ENCODE peak calls at places on chromosomes 5 and 9, in eight cellular contexts. R, K, O, M, B, V, G and Q are unnamed samples.

GRCh38 chr5:66666778-66667177 is 70.6 kb downstream of the MAST4 start:
- DNase-seq in O (no peak), V (no peak), M (no peak), G (no peak), K (no peak), B (no peak), R (peak; percentile 14), Q (no peak)

GRCh38 chr5:387491-388265 is 55.3 kb upstream of the EXOC3 start:
- DNase-seq in K (no peak), G (no peak), B (no peak), M (no peak), R (no peak), V (no peak), O (no peak), Q (no peak)

GRCh38 chr9:19901586-19901985 is 112.7 kb upstream of the SLC24A2 start:
- DNase-seq in R (no peak), G (no peak), O (no peak), V (no peak), B (no peak), K (no peak), M (no peak), Q (no peak)

GRCh38 chr9:69178583-69179011 is 4.5 kb downstream of the TJP2 start:
- DNase-seq in O (peak; percentile 89), K (no peak), M (no peak), V (peak; percentile 45), R (no peak), B (no peak), G (no peak), Q (no peak)

GRCh38 chr5:16588434-16589214 is 28.2 kb downstream of the RETREG1 start:
- DNase-seq in B (no peak), G (no peak), K (no peak), V (no peak), M (no peak), R (peak; percentile 35), O (peak; percentile 69), Q (no peak)

GRCh38 chr5:50794812-50795211 is 128.4 kb downstream of the PARP8 start:
- DNase-seq in G (no peak), O (no peak), M (no peak), R (peak; percentile 22), B (no peak), K (no peak), V (no peak), Q (no peak)

GRCh38 chr9:96376926-96377874 is 6.3 kb downstream of the SLC35D2 start:
- DNase-seq in O (peak; percentile 69), B (no peak), G (no peak), K (no peak), M (no peak), V (no peak), R (peak; percentile 39), Q (peak; percentile 44)

GRCh38 chr5:169116961-169117461 is 183.9 kb downstream of the SLIT3 start:
- DNase-seq in B (no peak), O (peak; percentile 6), V (no peak), M (no peak), K (peak; percentile 49), G (no peak), R (no peak), Q (peak; percentile 40)

GRCh38 chr5:64818245-64818644 is 49.5 kb downstream of the CWC27 start:
- DNase-seq in K (no peak), V (no peak), G (no peak), M (no peak), O (peak; percentile 65), R (no peak), B (no peak), Q (no peak)

GRCh38 chr9:129602598-129603415 is 18.1 kb downstream of the C9orf50 start:
- DNase-seq in O (no peak), B (no peak), M (no peak), V (no peak), K (no peak), R (no peak), G (no peak), Q (no peak)

GRCh38 chr5:40404613-40405012 is 275.1 kb upstream of the PTGER4 start:
- DNase-seq in K (no peak), V (no peak), O (no peak), R (no peak), B (no peak), M (peak; percentile 56), G (no peak), Q (no peak)

GRCh38 chr5:81825237-81825636 is 74.3 kb upstream of the SSBP2 start:
- DNase-seq in R (peak; percentile 16), B (no peak), V (no peak), K (no peak), O (peak; percentile 64), M (no peak), G (no peak), Q (peak; percentile 93)

GRCh38 chr9:137129089-137129455 is 9.9 kb upstream of the GRIN1 start:
- DNase-seq in G (peak; percentile 50), B (no peak), K (peak; percentile 46), M (no peak), V (no peak), R (no peak), O (no peak), Q (peak; percentile 63)

GRCh38 chr5:92424785-92425426 is 1041.8 kb upstream of the ARRDC3 start:
- DNase-seq in M (no peak), B (no peak), V (no peak), O (peak; percentile 60), K (no peak), G (no peak), R (no peak), Q (no peak)

GRCh38 chr5:81420039-81420667 is 26.2 kb upstream of the ACOT12 start:
- DNase-seq in O (peak; percentile 89), K (no peak), B (no peak), V (peak; percentile 74), G (no peak), R (no peak), M (no peak), Q (peak; percentile 96)

GRCh38 chr9:98333703-98334582 is 78.5 kb upstream of the TBC1D2 start:
- DNase-seq in V (peak; percentile 66), R (no peak), M (no peak), G (no peak), B (no peak), K (no peak), O (peak; percentile 47), Q (peak; percentile 86)

GRCh38 chr5:14407746-14408175 is 173.8 kb upstream of the OTULINL start:
- DNase-seq in B (no peak), K (no peak), V (no peak), G (no peak), R (no peak), O (no peak), M (no peak), Q (peak; percentile 80)

GRCh38 chr5:174714751-174715150 is 9.6 kb upstream of the MSX2 start:
- DNase-seq in M (no peak), R (no peak), B (no peak), V (no peak), K (no peak), G (no peak), O (no peak), Q (no peak)

GRCh38 chr5:16461026-16461425 is 4.6 kb downstream of the ZNF622 start:
- DNase-seq in O (no peak), V (no peak), K (no peak), M (no peak), G (no peak), R (no peak), B (no peak), Q (peak; percentile 48)

DNA sequence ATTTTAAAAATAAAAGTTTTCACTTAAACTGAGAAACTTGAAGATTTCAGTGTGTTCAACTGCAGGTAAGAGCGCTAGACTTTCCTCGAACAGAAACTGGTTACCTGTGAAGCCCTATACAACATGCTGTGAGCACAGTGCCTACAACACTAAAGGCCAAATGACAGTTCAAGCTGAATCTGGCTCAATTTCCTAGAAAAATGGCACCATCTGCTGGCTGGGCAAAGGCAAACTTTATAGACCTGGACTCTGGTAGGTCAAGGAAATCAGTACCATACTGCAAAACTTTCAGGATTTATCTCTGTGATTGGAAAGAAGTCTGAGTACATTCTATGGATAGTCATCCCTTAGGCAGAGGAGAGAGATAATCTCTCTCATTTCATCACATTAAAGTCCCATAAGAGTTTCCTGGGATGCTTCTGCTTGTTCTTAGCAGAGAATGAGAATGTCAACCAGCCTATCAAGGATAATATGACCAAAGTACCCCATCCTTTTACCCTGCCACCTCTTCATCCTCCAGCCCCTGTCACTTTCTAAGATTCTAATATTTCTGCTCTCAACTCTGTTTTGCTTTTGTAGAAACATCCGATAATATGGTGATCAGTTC is 31.8 kb upstream of the FOXB2 start:
- DNase-seq in V (peak; percentile 48), G (no peak), K (peak; percentile 74), M (peak; percentile 57), B (peak; percentile 22), O (peak; percentile 69), R (peak; percentile 42), Q (peak; percentile 65)
- H3K9me3 ChIP-seq in V (no peaks in the 10 kb centered on the region), G (no peaks in the 10 kb centered on the region), K (no peaks in the 10 kb centered on the region), M (no peaks in the 10 kb centered on the region), B (no peaks in the 10 kb centered on the region), O (no peaks in the 10 kb centered on the region), R (no peaks in the 10 kb centered on the region), Q (no peaks in the 10 kb centered on the region)

GRCh38 chr5:155010881-155011280 is 2.7 kb upstream of the KIF4B start:
- DNase-seq in V (no peak), M (no peak), G (no peak), B (no peak), O (no peak), K (no peak), R (no peak), Q (no peak)

GRCh38 chr5:155013526-155013925 is at the start of gene KIF4B:
- DNase-seq in B (no peak), O (no peak), R (no peak), K (no peak), G (no peak), M (no peak), V (no peak), Q (no peak)

GRCh38 chr5:155004138-155004744 is 9.3 kb upstream of the KIF4B start:
- DNase-seq in G (no peak), R (peak; percentile 34), K (peak; percentile 64), O (peak; percentile 56), B (peak; percentile 5), M (peak; percentile 17), V (peak; percentile 31), Q (peak; percentile 38)

GRCh38 chr5:155008669-155009068 is 4.9 kb upstream of the KIF4B start:
- DNase-seq in B (no peak), G (no peak), K (no peak), M (no peak), R (no peak), V (peak; percentile 12), O (peak; percentile 7), Q (peak; percentile 30)
- TF ChIP-seq EZH2phosphoT487 in B (no peak), G (no peak), K (no peak), M (no peak), R (no peak), V (no peak), O (no peak), Q (no peak)

GRCh38 chr5:36891266-36891665 is 14.7 kb downstream of the NIPBL start:
- DNase-seq in K (no peak), O (no peak), M (no peak), G (no peak), B (no peak), R (no peak), V (no peak), Q (no peak)
- H3K9me3 ChIP-seq in K (no peaks in the 10 kb centered on the region), O (no peaks in the 10 kb centered on the region), M (no peaks in the 10 kb centered on the region), G (no peaks in the 10 kb centered on the region), B (peaks cover 6% of the 10 kb centered on the region), R (no peaks in the 10 kb centered on the region), V (no peaks in the 10 kb centered on the region), Q (no peaks in the 10 kb centered on the region)

DNA sequence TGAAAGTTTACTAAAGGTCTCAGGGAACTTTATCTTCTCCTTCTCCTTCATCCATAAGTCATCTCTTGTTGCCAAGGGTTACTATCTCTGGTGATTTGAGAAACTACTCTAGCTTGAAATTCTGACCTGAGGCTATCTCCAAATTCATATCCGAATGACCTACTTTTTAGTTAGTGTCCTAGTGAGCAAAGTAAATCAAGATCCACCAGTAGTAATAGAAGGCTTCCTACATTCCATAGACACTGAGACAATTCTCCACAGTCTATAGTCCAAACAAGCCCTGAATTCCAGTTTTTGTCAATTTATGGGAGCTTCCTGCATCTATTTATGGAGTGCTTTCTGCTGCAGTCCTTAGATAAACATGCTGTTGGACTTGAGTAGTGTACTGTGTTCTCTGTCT is 5.0 kb downstream of the IL7R start:
- DNase-seq in R (no peak), K (no peak), M (no peak), O (peak; percentile 6), V (no peak), B (no peak), G (no peak), Q (peak; percentile 17)
- TF ChIP-seq EZH2phosphoT487 in R (no peak), K (no peak), M (no peak), O (no peak), V (no peak), B (no peak), G (no peak), Q (no peak)